ENCODE peak calls at places on chromosomes 1 and 21, in seven cellular contexts. N is pancreas, L is upper lobe of right lung, M is uterus, W is keratinocyte, E is PC-3, Q is heart left ventricle. P is an unnamed sample. For H3K4me1, the result is how much of the 10 kb centered on the place peaks cover.

GRCh38 chr1:201375169-201375568 is 2.3 kb downstream of the TNNT2 start:
- DNase-seq in W (no peak), N (no peak), L (no peak), M (no peak), E (peak), Q (peak), P (no peak)

GRCh38 chr1:164644774-164645634 is 86.0 kb downstream of the PBX1 start:
- DNase-seq in W (no peak), N (no peak), M (no peak), Q (no peak), E (peak), L (no peak), P (no peak)

GRCh38 chr1:203517426-203517974 is 23.5 kb downstream of the OPTC start:
- DNase-seq in L (no peak), M (no peak), E (no peak), Q (no peak), W (no peak), N (no peak), P (no peak)

GRCh38 chr1:48526045-48526714 is 54.2 kb upstream of the SPATA6 start:
- DNase-seq in M (no peak), W (no peak), L (no peak), Q (no peak), E (peak), N (no peak), P (no peak)

GRCh38 chr1:243482237-243483022 is 226.6 kb downstream of the SDCCAG8 start:
- DNase-seq in L (no peak), N (no peak), Q (peak), M (no peak), E (peak), W (peak), P (no peak)

GRCh38 chr1:29719253-29719652 is 482.9 kb downstream of the PTPRU start:
- DNase-seq in N (no peak), M (no peak), Q (no peak), L (no peak), W (no peak), E (peak), P (no peak)

GRCh38 chr1:246012271-246012854 is 494.7 kb downstream of the SMYD3 start:
- DNase-seq in E (peak), N (no peak), W (no peak), Q (no peak), M (no peak), L (no peak), P (no peak)

GRCh38 chr1:74570797-74571492 is 58.5 kb upstream of the LRRC53 start:
- DNase-seq in L (no peak), E (no peak), M (no peak), W (no peak), N (no peak), Q (no peak), P (no peak)

GRCh38 chr1:31576743-31577455 is 584 bp downstream of the TINAGL1 start:
- DNase-seq in E (no peak), Q (peak), N (no peak), W (no peak), M (no peak), L (peak), P (no peak)

GRCh38 chr21:46188226-46189212 is 4.3 kb upstream of the SPATC1L start:
- DNase-seq in N (no peak), M (peak), L (peak), Q (peak), E (peak), W (no peak), P (no peak)

GRCh38 chr1:153728305-153729066 is 636 bp downstream of the INTS3 start:
- DNase-seq in W (no peak), N (peak), Q (peak), E (peak), M (peak), L (peak), P (peak)

GRCh38 chr21:35838987-35839763 is 221.2 kb downstream of the SETD4 start:
- DNase-seq in N (no peak), E (no peak), W (no peak), M (no peak), L (no peak), Q (no peak), P (no peak)

GRCh38 chr21:28444567-28444966 is 548.1 kb downstream of the LTN1 start:
- DNase-seq in M (peak), Q (no peak), W (no peak), L (no peak), E (no peak), N (no peak), P (no peak)

GRCh38 chr1:232980336-232980978 is 30.0 kb downstream of the NTPCR start:
- DNase-seq in E (no peak), W (no peak), L (no peak), Q (no peak), M (no peak), N (no peak), P (no peak)

GRCh38 chr1:2372551-2373490 is 18.5 kb downstream of the MORN1 start:
- DNase-seq in M (no peak), W (no peak), E (peak), L (peak), N (peak), Q (peak), P (peak)

GRCh38 chr1:211349730-211350129 is 23.1 kb downstream of the TRAF5 start:
- DNase-seq in N (no peak), M (no peak), E (peak), W (no peak), Q (no peak), L (no peak), P (no peak)

GRCh38 chr1:176949033-176949662 is 215.4 kb downstream of the ASTN1 start:
- DNase-seq in W (peak), M (no peak), Q (peak), E (peak), L (peak), N (peak), P (no peak)

GRCh38 chr1:119715542-119715941 is 3.8 kb downstream of the PHGDH start:
- DNase-seq in M (no peak), L (no peak), N (peak), W (no peak), Q (no peak), E (no peak), P (no peak)

GRCh38 chr1:39657923-39658485 is 13.9 kb downstream of the NT5C1A start:
- DNase-seq in Q (peak), N (peak), E (peak), W (peak), M (peak), L (peak), P (peak)

GRCh38 chr1:12157366-12158231 is 9.2 kb upstream of the TNFRSF1B start:
- DNase-seq in M (no peak), N (no peak), E (peak), W (no peak), L (no peak), Q (peak), P (no peak)

GRCh38 chr1:247228133-247228532 is 27.7 kb upstream of the VN1R5 start:
- DNase-seq in M (no peak), L (no peak), W (no peak), E (no peak), Q (no peak), N (no peak), P (no peak)

GRCh38 chr21:45506241-45506817 is 35.9 kb downstream of the SLC19A1 start:
- DNase-seq in Q (peak), M (no peak), W (no peak), N (peak), E (no peak), L (peak), P (no peak)

GRCh38 chr1:50570064-50570463 is 146.8 kb upstream of the DMRTA2 start:
- DNase-seq in Q (no peak), E (peak), N (no peak), W (no peak), L (no peak), M (no peak), P (no peak)

GRCh38 chr1:245401881-245402598 is 247.3 kb downstream of the KIF26B start:
- DNase-seq in W (no peak), M (no peak), E (no peak), Q (no peak), N (no peak), L (no peak), P (no peak)

GRCh38 chr1:113320972-113321680 is 69.2 kb upstream of the MAGI3 start:
- DNase-seq in E (peak), Q (no peak), M (no peak), L (no peak), N (no peak), W (no peak), P (no peak)

GRCh38 chr1:41427943-41428735 is 56.3 kb downstream of the EDN2 start:
- DNase-seq in M (no peak), N (no peak), L (no peak), Q (no peak), W (no peak), E (no peak), P (no peak)

GRCh38 chr1:56627636-56628039 is 17.5 kb upstream of the PRKAA2 start:
- DNase-seq in Q (no peak), W (no peak), M (no peak), N (no peak), L (no peak), E (peak), P (no peak)

GRCh38 chr21:46150073-46150472 is 5.3 kb downstream of the FTCD start:
- DNase-seq in Q (peak), L (peak), E (no peak), W (no peak), N (peak), M (no peak), P (peak)

GRCh38 chr1:67560580-67561285 is 124.3 kb upstream of the GADD45A start:
- DNase-seq in Q (no peak), N (no peak), L (no peak), W (no peak), E (peak), M (no peak), P (no peak)

GRCh38 chr1:91891969-91892368 is 6.0 kb upstream of the TGFBR3 start:
- DNase-seq in W (no peak), E (no peak), N (no peak), M (no peak), Q (no peak), L (no peak), P (no peak)

GRCh38 chr1:156836041-156836654 is 19.5 kb upstream of the SH2D2A start:
- DNase-seq in Q (no peak), M (no peak), N (no peak), E (no peak), L (no peak), W (no peak), P (no peak)

GRCh38 chr1:59750612-59751395 is 63.9 kb upstream of the HOOK1 start:
- DNase-seq in Q (no peak), E (peak), M (peak), N (no peak), W (peak), L (no peak), P (no peak)

GRCh38 chr1:190477687-190478192 is at the start of gene BRINP3:
- DNase-seq in M (no peak), L (no peak), N (no peak), E (no peak), Q (no peak), W (no peak), P (no peak)

GRCh38 chr1:234585333-234586055 is 24.5 kb downstream of the IRF2BP2 start:
- DNase-seq in M (peak), W (no peak), Q (no peak), N (no peak), E (no peak), L (no peak), P (peak)

GRCh38 chr1:47578862-47579419 is 141.1 kb downstream of the FOXD2 start:
- DNase-seq in M (no peak), N (no peak), L (no peak), Q (no peak), E (no peak), W (no peak), P (peak)

GRCh38 chr21:36330904-36331303 is 10.9 kb downstream of the MORC3 start:
- DNase-seq in Q (no peak), E (peak), L (no peak), W (no peak), M (no peak), N (no peak), P (peak)

GRCh38 chr1:234928642-234929041 is 200.0 kb downstream of the TOMM20 start:
- DNase-seq in Q (no peak), E (no peak), L (no peak), W (no peak), M (no peak), N (no peak), P (no peak)

GRCh38 chr1:53057134-53057533 is 4.9 kb upstream of the PODN start:
- DNase-seq in M (no peak), E (no peak), N (no peak), W (no peak), L (no peak), Q (no peak), P (no peak)

GRCh38 chr1:22895357-22895756 is 77.3 kb downstream of the LACTBL1 start:
- DNase-seq in E (no peak), N (no peak), M (no peak), Q (no peak), L (no peak), W (no peak), P (no peak)
- H3K4me1 ChIP-seq in E (under half), N (under half), M (under half), Q (under half), L (under half), W (under half), P (under half)

DNA sequence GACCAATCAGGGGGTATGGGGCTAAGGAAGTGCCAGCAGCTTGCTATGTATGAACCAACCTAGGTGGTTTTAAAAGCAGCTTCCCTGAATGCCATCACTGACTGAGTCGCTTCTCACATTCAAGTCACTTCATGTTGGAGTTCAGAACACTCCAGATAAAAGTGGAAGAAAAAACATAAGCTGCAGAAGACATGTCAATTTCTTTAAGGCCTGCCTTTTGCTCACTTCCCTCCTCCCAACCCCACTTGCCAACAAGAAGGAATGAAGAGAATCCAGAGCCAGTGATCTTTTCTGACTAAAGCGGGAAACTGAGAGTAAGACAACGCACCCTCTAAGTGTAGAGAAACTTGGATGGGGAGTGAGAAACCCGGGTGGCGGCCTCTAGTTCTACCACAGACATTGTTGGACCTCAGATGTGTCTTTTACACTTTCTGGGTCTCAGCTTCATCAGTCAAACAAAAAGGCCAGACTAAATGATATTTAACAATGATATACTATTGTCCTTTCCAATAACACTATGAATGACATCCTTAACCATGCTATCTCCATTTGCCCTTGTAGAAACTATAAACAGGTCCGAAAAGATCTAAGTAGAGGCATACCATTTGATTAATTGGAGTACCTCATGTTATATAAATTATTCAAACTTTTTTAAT is 54.1 kb downstream of the LUZP1 start:
- DNase-seq in L (no peak), E (no peak), Q (no peak), M (no peak), N (no peak), W (no peak), P (no peak)
- H3K27ac ChIP-seq in L (no peak), E (no peak), Q (no peak), M (no peak), N (no peak), W (peak), P (peak)

GRCh38 chr1:110088739-110089316 is 18.4 kb upstream of the ALX3 start:
- DNase-seq in W (no peak), E (no peak), N (no peak), Q (no peak), L (no peak), M (no peak), P (no peak)

GRCh38 chr1:110092991-110093390 is 19.3 kb upstream of the UBL4B start:
- DNase-seq in W (no peak), N (no peak), M (no peak), L (no peak), Q (no peak), E (no peak), P (no peak)

GRCh38 chr1:110094931-110095654 is 17.1 kb upstream of the UBL4B start:
- DNase-seq in M (no peak), Q (no peak), W (no peak), E (no peak), N (no peak), L (no peak), P (no peak)

GRCh38 chr1:110089561-110090275 is 19.2 kb upstream of the ALX3 start:
- DNase-seq in Q (no peak), L (no peak), W (no peak), M (no peak), E (no peak), N (no peak), P (no peak)

DNA sequence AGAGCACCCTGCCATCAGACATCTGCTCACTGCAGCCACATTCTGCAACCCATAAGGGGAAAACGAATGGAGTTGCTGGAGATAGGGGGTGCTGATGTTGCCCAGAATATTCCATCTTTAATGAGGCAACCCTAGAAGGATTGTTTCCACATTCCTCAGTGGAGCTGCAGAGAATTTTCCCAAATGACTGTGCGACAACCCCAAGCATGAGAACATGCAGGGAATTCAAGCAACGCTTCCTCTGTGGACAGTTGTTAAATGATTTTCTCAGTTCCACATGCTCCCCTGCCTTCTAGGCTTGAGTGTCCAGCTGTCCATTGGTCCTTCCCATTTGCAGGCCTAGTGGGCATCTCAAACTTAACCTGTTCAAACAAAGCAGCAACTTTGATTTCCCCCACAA is 20.5 kb upstream of the UBL4B start:
- DNase-seq in N (no peak), E (no peak), W (no peak), M (no peak), Q (no peak), L (no peak), P (no peak)
- TF ChIP-seq CTCF in N (no peak), E (no peak), W (no peak), M (no peak), Q (no peak), L (no peak), P (no peak)

DNA sequence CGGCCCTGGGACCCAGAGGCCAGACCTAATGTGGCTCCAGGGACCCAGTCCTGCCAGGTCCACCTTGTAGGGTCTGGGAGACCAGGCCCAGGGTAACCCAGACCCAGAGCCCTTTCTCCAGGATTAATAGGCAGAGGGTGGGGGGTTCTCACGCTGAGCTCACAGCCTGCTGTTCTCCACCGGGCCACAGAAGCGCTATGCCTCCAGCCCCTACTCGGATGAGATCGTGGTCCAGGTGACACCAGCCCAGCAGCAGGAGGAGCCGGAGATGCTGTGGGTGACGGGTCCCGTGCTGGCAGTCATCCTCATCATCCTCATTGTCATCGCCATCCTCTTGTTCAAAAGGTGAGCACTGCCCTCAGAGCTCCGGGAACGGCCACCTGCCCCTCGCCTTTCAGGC is 43.3 kb upstream of the KDM4A start:
- DNase-seq in Q (no peak), N (no peak), E (no peak), W (no peak), M (no peak), L (no peak), P (no peak)
- H3K4me1 ChIP-seq in Q (under half), N (under half), E (under half), W (under half), M (under half), L (under half), P (under half)

GRCh38 chr1:61451214-61451968 is 273.6 kb downstream of the TM2D1 start:
- DNase-seq in Q (no peak), N (no peak), M (no peak), E (no peak), L (no peak), W (no peak), P (no peak)
- H3K27ac ChIP-seq in Q (peak), N (peak), M (peak), E (no peak), L (no peak), W (no peak), P (peak)

DNA sequence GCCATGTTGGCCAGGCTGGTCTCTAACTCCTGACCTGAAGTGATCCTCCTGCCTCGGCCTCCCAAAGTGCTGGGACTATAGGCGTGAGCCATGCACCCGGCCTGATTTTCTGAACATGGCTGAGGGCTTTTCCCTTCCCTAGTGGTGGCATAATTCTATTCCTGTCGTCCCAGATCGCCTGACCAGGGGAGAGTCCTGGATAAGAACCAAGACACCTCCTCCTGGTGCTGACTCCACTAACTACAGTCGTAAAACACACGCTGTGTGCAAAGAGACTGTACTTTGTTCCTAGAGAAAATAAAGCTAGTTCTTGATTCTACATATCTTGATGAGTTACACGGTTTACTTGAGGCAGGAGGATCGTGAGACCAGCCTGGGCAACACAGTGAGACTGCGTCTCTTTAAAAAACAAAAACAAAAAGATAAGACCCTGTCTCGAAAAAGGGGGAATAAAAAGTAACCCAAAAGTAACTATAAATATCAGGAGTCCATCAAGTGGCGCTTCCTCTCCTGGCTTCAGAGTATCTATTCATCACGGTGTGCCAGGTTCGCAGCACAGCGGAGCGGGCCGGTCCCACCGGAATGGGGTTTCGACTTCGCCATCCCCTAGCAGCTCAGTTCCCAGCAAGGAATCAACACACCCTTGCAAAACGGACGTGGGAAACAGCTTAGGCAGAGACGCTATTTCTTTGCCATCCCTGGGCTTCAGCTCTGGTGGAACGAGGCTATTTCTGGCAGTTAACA is 973 bp downstream of the SDF4 start:
- DNase-seq in E (peak), N (no peak), M (no peak), Q (no peak), L (no peak), W (no peak), P (no peak)
- TF ChIP-seq CTCF in E (peak), N (no peak), M (no peak), Q (no peak), L (no peak), W (peak), P (peak)

GRCh38 chr21:39633770-39634181 is 21.0 kb downstream of the B3GALT5 start:
- DNase-seq in Q (no peak), W (no peak), N (no peak), M (no peak), E (peak), L (no peak), P (no peak)
- H3K4me1 ChIP-seq in Q (under half), W (under half), N (under half), M (under half), E (half or more), L (under half), P (under half)

P was measured in tibial artery.